ENCODE peak calls at places on chromosome 20, in ten cellular contexts. One of them, this sample, is unnamed.

GRCh38 chr20:34365765-34366213 is 2.7 kb downstream of the ITCH start:
- DNase-seq in HepG2: no peak
- DNase-seq in NT2/D1: no peak
- DNase-seq in left ventricle myocardium inferior: no peak
- DNase-seq in adrenal gland: no peak
- DNase-seq in BE2C: no peak
- DNase-seq in cardiac muscle cell: no peak
- DNase-seq in iPS DF 6.9: no peak
- DNase-seq in WERI-Rb-1: no peak
- DNase-seq in naive thymus-derived CD4-positive, alpha-beta T cell: no peak
- DNase-seq in this sample: no peak

GRCh38 chr20:20699144-20699543 is 13.3 kb downstream of the RALGAPA2 start:
- DNase-seq in BE2C: no peak
- DNase-seq in cardiac muscle cell: no peak
- DNase-seq in adrenal gland: no peak
- DNase-seq in NT2/D1: no peak
- DNase-seq in left ventricle myocardium inferior: no peak
- DNase-seq in WERI-Rb-1: no peak
- DNase-seq in naive thymus-derived CD4-positive, alpha-beta T cell: no peak
- DNase-seq in iPS DF 6.9: no peak
- DNase-seq in HepG2: peak; percentile 95
- DNase-seq in this sample: no peak

GRCh38 chr20:33859157-33859695 is 48.1 kb downstream of the CHMP4B start:
- DNase-seq in naive thymus-derived CD4-positive, alpha-beta T cell: no peak
- DNase-seq in iPS DF 6.9: no peak
- DNase-seq in left ventricle myocardium inferior: no peak
- DNase-seq in adrenal gland: peak; percentile 28
- DNase-seq in WERI-Rb-1: no peak
- DNase-seq in NT2/D1: no peak
- DNase-seq in BE2C: no peak
- DNase-seq in cardiac muscle cell: no peak
- DNase-seq in HepG2: peak; percentile 37
- DNase-seq in this sample: no peak

GRCh38 chr20:61414455-61414991 is 162.5 kb downstream of the CDH4 start:
- DNase-seq in HepG2: no peak
- DNase-seq in cardiac muscle cell: no peak
- DNase-seq in NT2/D1: no peak
- DNase-seq in BE2C: no peak
- DNase-seq in naive thymus-derived CD4-positive, alpha-beta T cell: no peak
- DNase-seq in iPS DF 6.9: no peak
- DNase-seq in left ventricle myocardium inferior: no peak
- DNase-seq in WERI-Rb-1: no peak
- DNase-seq in adrenal gland: no peak
- DNase-seq in this sample: no peak

GRCh38 chr20:33233129-33233774 is 2.5 kb upstream of the BPIFA1 start:
- DNase-seq in naive thymus-derived CD4-positive, alpha-beta T cell: no peak
- DNase-seq in iPS DF 6.9: peak; percentile 31
- DNase-seq in left ventricle myocardium inferior: no peak
- DNase-seq in NT2/D1: no peak
- DNase-seq in HepG2: peak; percentile 21
- DNase-seq in WERI-Rb-1: peak; percentile 43
- DNase-seq in adrenal gland: no peak
- DNase-seq in BE2C: peak; percentile 30
- DNase-seq in cardiac muscle cell: peak; percentile 24
- DNase-seq in this sample: no peak

GRCh38 chr20:38973546-38974120 is 11.5 kb downstream of the DHX35 start:
- DNase-seq in NT2/D1: no peak
- DNase-seq in BE2C: no peak
- DNase-seq in left ventricle myocardium inferior: no peak
- DNase-seq in WERI-Rb-1: no peak
- DNase-seq in naive thymus-derived CD4-positive, alpha-beta T cell: no peak
- DNase-seq in adrenal gland: peak; percentile 49
- DNase-seq in HepG2: no peak
- DNase-seq in cardiac muscle cell: no peak
- DNase-seq in iPS DF 6.9: no peak
- DNase-seq in this sample: no peak

GRCh38 chr20:23123886-23124285 is 37.8 kb upstream of the CD93 start:
- DNase-seq in WERI-Rb-1: no peak
- DNase-seq in naive thymus-derived CD4-positive, alpha-beta T cell: no peak
- DNase-seq in HepG2: no peak
- DNase-seq in cardiac muscle cell: no peak
- DNase-seq in BE2C: no peak
- DNase-seq in iPS DF 6.9: no peak
- DNase-seq in left ventricle myocardium inferior: no peak
- DNase-seq in adrenal gland: no peak
- DNase-seq in NT2/D1: no peak
- DNase-seq in this sample: no peak

GRCh38 chr20:35776513-35777101 is 4.8 kb downstream of the PHF20 start:
- DNase-seq in iPS DF 6.9: no peak
- DNase-seq in HepG2: no peak
- DNase-seq in WERI-Rb-1: peak; percentile 38
- DNase-seq in NT2/D1: no peak
- DNase-seq in cardiac muscle cell: no peak
- DNase-seq in adrenal gland: peak; percentile 89
- DNase-seq in left ventricle myocardium inferior: peak; percentile 46
- DNase-seq in naive thymus-derived CD4-positive, alpha-beta T cell: no peak
- DNase-seq in BE2C: peak; percentile 75
- DNase-seq in this sample: no peak

GRCh38 chr20:6975326-6975725 is 207.8 kb downstream of the BMP2 start:
- DNase-seq in left ventricle myocardium inferior: no peak
- DNase-seq in adrenal gland: no peak
- DNase-seq in BE2C: no peak
- DNase-seq in WERI-Rb-1: no peak
- DNase-seq in HepG2: no peak
- DNase-seq in cardiac muscle cell: no peak
- DNase-seq in NT2/D1: no peak
- DNase-seq in naive thymus-derived CD4-positive, alpha-beta T cell: no peak
- DNase-seq in iPS DF 6.9: no peak
- DNase-seq in this sample: no peak

GRCh38 chr20:1357921-1358671 is 29.2 kb upstream of the SDCBP2 start:
- DNase-seq in WERI-Rb-1: no peak
- DNase-seq in adrenal gland: no peak
- DNase-seq in HepG2: no peak
- DNase-seq in cardiac muscle cell: no peak
- DNase-seq in BE2C: no peak
- DNase-seq in naive thymus-derived CD4-positive, alpha-beta T cell: no peak
- DNase-seq in iPS DF 6.9: no peak
- DNase-seq in NT2/D1: no peak
- DNase-seq in left ventricle myocardium inferior: no peak
- DNase-seq in this sample: no peak

GRCh38 chr20:9301129-9302072 is 213.0 kb upstream of the LAMP5 start:
- DNase-seq in naive thymus-derived CD4-positive, alpha-beta T cell: no peak
- DNase-seq in NT2/D1: no peak
- DNase-seq in cardiac muscle cell: no peak
- DNase-seq in iPS DF 6.9: no peak
- DNase-seq in BE2C: no peak
- DNase-seq in WERI-Rb-1: no peak
- DNase-seq in left ventricle myocardium inferior: no peak
- DNase-seq in HepG2: peak; percentile 99
- DNase-seq in adrenal gland: no peak
- DNase-seq in this sample: no peak

GRCh38 chr20:36128463-36129176 is 25.9 kb upstream of the EPB41L1 start:
- DNase-seq in HepG2: no peak
- DNase-seq in left ventricle myocardium inferior: no peak
- DNase-seq in WERI-Rb-1: no peak
- DNase-seq in BE2C: no peak
- DNase-seq in NT2/D1: no peak
- DNase-seq in iPS DF 6.9: no peak
- DNase-seq in cardiac muscle cell: no peak
- DNase-seq in naive thymus-derived CD4-positive, alpha-beta T cell: no peak
- DNase-seq in adrenal gland: peak; percentile 71
- DNase-seq in this sample: no peak

GRCh38 chr20:62366370-62367135 is 559 bp downstream of the LAMA5 start:
- DNase-seq in NT2/D1: no peak
- DNase-seq in adrenal gland: no peak
- DNase-seq in cardiac muscle cell: peak; percentile 82
- DNase-seq in naive thymus-derived CD4-positive, alpha-beta T cell: no peak
- DNase-seq in BE2C: peak; percentile 19
- DNase-seq in iPS DF 6.9: no peak
- DNase-seq in HepG2: peak; percentile 61
- DNase-seq in left ventricle myocardium inferior: peak; percentile 47
- DNase-seq in WERI-Rb-1: peak; percentile 81
- DNase-seq in this sample: no peak

GRCh38 chr20:19885981-19886665 is 128.1 kb downstream of the RIN2 start:
- DNase-seq in WERI-Rb-1: peak; percentile 15
- DNase-seq in adrenal gland: peak; percentile 84
- DNase-seq in HepG2: peak; percentile 73
- DNase-seq in left ventricle myocardium inferior: peak; percentile 58
- DNase-seq in naive thymus-derived CD4-positive, alpha-beta T cell: no peak
- DNase-seq in iPS DF 6.9: no peak
- DNase-seq in BE2C: no peak
- DNase-seq in cardiac muscle cell: peak; percentile 21
- DNase-seq in NT2/D1: no peak
- DNase-seq in this sample: no peak

DNA sequence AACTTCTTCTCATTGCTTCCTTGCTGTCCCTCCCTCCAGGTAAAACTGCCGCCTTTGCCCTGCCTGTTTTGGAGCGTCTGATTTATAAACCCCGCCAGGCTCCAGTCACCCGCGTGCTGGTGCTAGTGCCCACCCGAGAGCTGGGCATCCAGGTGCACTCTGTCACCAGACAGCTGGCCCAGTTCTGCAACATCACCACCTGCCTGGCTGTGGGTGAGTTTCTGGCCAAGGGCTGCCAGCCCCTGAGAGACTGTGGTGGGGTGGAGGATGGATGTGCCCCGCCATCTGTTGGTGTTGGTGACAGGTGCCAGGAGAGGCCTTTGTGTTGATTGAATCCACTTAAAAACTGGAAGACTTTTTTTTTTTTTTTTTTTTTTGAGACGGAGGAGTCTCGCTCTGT is 9.5 kb downstream of the DDX27 start:
- DNase-seq in BE2C: no peak
- DNase-seq in cardiac muscle cell: no peak
- DNase-seq in WERI-Rb-1: no peak
- DNase-seq in left ventricle myocardium inferior: no peak
- DNase-seq in iPS DF 6.9: no peak
- DNase-seq in HepG2: no peak
- DNase-seq in adrenal gland: no peak
- DNase-seq in naive thymus-derived CD4-positive, alpha-beta T cell: no peak
- DNase-seq in NT2/D1: no peak
- DNase-seq in this sample: no peak
- H3K9me3 ChIP-seq in BE2C: no peaks in the 10 kb centered on the region
- H3K9me3 ChIP-seq in cardiac muscle cell: no peaks in the 10 kb centered on the region
- H3K9me3 ChIP-seq in WERI-Rb-1: no peaks in the 10 kb centered on the region
- H3K9me3 ChIP-seq in left ventricle myocardium inferior: no peaks in the 10 kb centered on the region
- H3K9me3 ChIP-seq in iPS DF 6.9: no peaks in the 10 kb centered on the region
- H3K9me3 ChIP-seq in HepG2: no peaks in the 10 kb centered on the region
- H3K9me3 ChIP-seq in adrenal gland: no peaks in the 10 kb centered on the region
- H3K9me3 ChIP-seq in naive thymus-derived CD4-positive, alpha-beta T cell: no peaks in the 10 kb centered on the region
- H3K9me3 ChIP-seq in NT2/D1: no peaks in the 10 kb centered on the region
- H3K9me3 ChIP-seq in this sample: no peaks in the 10 kb centered on the region

DNA sequence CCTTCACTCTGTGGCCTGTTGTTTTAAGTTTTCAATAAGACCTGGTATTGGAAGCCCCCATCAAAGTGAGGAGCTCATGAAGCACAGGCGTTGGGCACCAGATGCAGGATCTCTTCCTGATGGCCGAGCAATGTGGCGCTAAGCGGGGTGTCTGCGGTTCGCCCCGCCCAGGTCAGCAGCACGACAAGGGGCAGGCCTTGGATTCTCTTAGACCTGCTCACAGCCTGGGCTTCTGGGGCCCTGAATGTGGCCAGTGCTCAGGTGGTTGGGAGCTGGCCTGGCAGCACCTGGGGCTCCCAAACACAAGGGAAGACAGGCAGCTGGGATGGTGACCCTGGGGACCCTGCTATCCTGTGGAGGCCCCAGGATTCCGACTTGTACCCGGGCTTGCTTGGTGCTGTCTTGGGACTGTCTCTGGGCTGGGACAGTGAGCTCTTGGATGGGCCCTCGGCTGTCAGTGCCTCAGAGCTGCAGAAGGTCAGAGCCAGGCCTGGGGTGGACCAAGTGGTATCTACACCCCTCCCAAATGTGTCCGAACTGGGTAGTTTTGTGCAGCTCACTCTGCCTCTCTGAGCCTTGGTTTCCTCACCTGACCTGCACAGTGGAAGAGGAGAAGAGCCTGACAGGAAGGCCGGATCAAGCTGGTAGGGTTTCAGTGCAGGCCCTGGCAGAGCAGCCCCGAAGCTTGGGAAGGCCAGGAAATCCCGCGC is 69.1 kb downstream of the PHACTR3 start:
- DNase-seq in BE2C: no peak
- DNase-seq in iPS DF 6.9: no peak
- DNase-seq in cardiac muscle cell: no peak
- DNase-seq in adrenal gland: no peak
- DNase-seq in NT2/D1: no peak
- DNase-seq in naive thymus-derived CD4-positive, alpha-beta T cell: no peak
- DNase-seq in HepG2: no peak
- DNase-seq in WERI-Rb-1: no peak
- DNase-seq in left ventricle myocardium inferior: no peak
- DNase-seq in this sample: no peak
- H3K9me3 ChIP-seq in BE2C: no peaks in the 10 kb centered on the region
- H3K9me3 ChIP-seq in iPS DF 6.9: peaks cover 28% of the 10 kb centered on the region
- H3K9me3 ChIP-seq in cardiac muscle cell: no peaks in the 10 kb centered on the region
- H3K9me3 ChIP-seq in adrenal gland: no peaks in the 10 kb centered on the region
- H3K9me3 ChIP-seq in NT2/D1: no peaks in the 10 kb centered on the region
- H3K9me3 ChIP-seq in naive thymus-derived CD4-positive, alpha-beta T cell: no peaks in the 10 kb centered on the region
- H3K9me3 ChIP-seq in HepG2: no peaks in the 10 kb centered on the region
- H3K9me3 ChIP-seq in WERI-Rb-1: no peaks in the 10 kb centered on the region
- H3K9me3 ChIP-seq in left ventricle myocardium inferior: no peaks in the 10 kb centered on the region
- H3K9me3 ChIP-seq in this sample: no peaks in the 10 kb centered on the region

DNA sequence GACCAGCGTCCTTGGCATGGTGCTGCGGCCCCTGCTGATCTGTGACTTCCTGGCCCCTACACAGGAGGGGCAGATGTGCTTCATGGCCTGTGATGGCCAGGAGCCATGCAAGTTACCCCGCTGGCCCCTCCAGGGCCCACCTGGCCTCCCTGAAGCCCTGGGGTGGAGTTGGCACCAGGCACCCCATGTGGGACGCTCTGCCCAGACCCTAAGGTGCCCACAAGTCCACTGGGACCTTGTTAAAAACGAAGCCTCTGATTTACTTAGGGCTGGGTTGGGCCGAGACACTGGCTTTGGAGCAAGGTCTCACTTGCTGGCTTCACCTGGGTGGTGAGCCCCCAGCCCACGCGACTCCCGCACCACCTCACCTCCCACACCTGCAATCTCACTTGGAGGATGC is 139.0 kb downstream of the PHACTR3 start:
- DNase-seq in left ventricle myocardium inferior: no peak
- DNase-seq in BE2C: no peak
- DNase-seq in iPS DF 6.9: no peak
- DNase-seq in WERI-Rb-1: no peak
- DNase-seq in NT2/D1: no peak
- DNase-seq in cardiac muscle cell: no peak
- DNase-seq in adrenal gland: no peak
- DNase-seq in HepG2: no peak
- DNase-seq in naive thymus-derived CD4-positive, alpha-beta T cell: no peak
- DNase-seq in this sample: no peak
- H3K9me3 ChIP-seq in left ventricle myocardium inferior: no peaks in the 10 kb centered on the region
- H3K9me3 ChIP-seq in BE2C: no peaks in the 10 kb centered on the region
- H3K9me3 ChIP-seq in iPS DF 6.9: peaks cover 40% of the 10 kb centered on the region
- H3K9me3 ChIP-seq in WERI-Rb-1: no peaks in the 10 kb centered on the region
- H3K9me3 ChIP-seq in NT2/D1: peaks cover 7% of the 10 kb centered on the region
- H3K9me3 ChIP-seq in cardiac muscle cell: no peaks in the 10 kb centered on the region
- H3K9me3 ChIP-seq in adrenal gland: no peaks in the 10 kb centered on the region
- H3K9me3 ChIP-seq in HepG2: no peaks in the 10 kb centered on the region
- H3K9me3 ChIP-seq in naive thymus-derived CD4-positive, alpha-beta T cell: no peaks in the 10 kb centered on the region
- H3K9me3 ChIP-seq in this sample: no peaks in the 10 kb centered on the region

DNA sequence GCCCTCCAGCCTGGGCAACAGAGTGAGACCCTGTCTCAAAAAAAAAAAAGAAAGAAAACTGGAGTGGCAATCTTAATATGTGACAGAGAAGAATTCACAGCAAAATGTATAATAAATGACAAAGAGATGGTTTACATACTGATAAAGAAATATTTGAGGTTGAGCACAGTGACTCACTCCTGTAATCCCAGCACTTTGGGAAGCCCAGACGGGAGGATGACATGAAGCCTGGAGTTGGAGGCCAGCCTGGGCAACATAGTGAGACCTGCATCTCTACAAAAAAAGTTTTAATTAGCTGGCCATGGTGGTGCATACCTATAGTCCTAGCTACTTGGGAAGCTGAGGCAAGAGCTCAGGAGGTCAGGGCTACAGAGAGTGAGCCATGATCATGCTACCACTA is 12.4 kb upstream of the DEFB118 start:
- DNase-seq in cardiac muscle cell: no peak
- DNase-seq in WERI-Rb-1: no peak
- DNase-seq in BE2C: no peak
- DNase-seq in NT2/D1: no peak
- DNase-seq in HepG2: no peak
- DNase-seq in adrenal gland: no peak
- DNase-seq in naive thymus-derived CD4-positive, alpha-beta T cell: no peak
- DNase-seq in iPS DF 6.9: no peak
- DNase-seq in left ventricle myocardium inferior: no peak
- DNase-seq in this sample: no peak
- H3K9me3 ChIP-seq in cardiac muscle cell: no peaks in the 10 kb centered on the region
- H3K9me3 ChIP-seq in WERI-Rb-1: no peaks in the 10 kb centered on the region
- H3K9me3 ChIP-seq in BE2C: no peaks in the 10 kb centered on the region
- H3K9me3 ChIP-seq in NT2/D1: no peaks in the 10 kb centered on the region
- H3K9me3 ChIP-seq in HepG2: no peaks in the 10 kb centered on the region
- H3K9me3 ChIP-seq in adrenal gland: no peaks in the 10 kb centered on the region
- H3K9me3 ChIP-seq in naive thymus-derived CD4-positive, alpha-beta T cell: no peaks in the 10 kb centered on the region
- H3K9me3 ChIP-seq in iPS DF 6.9: no peaks in the 10 kb centered on the region
- H3K9me3 ChIP-seq in left ventricle myocardium inferior: peaks cover 23% of the 10 kb centered on the region
- H3K9me3 ChIP-seq in this sample: no peaks in the 10 kb centered on the region